ENCODE peak calls at places on chromosome 20, in five cellular contexts. I, W, H, Z and S are unnamed samples.

GRCh38 chr20:48909910-48910309 is 11.6 kb upstream of the ARFGEF2 start:
- DNase-seq in I (no peak), W (no peak), H (no peak), Z (no peak), S (no peak)

GRCh38 chr20:61378694-61379093 is 126.6 kb downstream of the CDH4 start:
- DNase-seq in I (no peak), W (no peak), H (no peak), Z (no peak), S (no peak)

GRCh38 chr20:62055106-62055861 is 10.4 kb downstream of the TAF4 start:
- DNase-seq in I (no peak), W (no peak), H (peak; percentile 53), Z (peak; percentile 1), S (no peak)

GRCh38 chr20:33362898-33363297 is 38.4 kb downstream of the CDK5RAP1 start:
- DNase-seq in I (no peak), W (no peak), H (no peak), Z (no peak), S (no peak)

GRCh38 chr20:41735949-41736348 is 117.8 kb upstream of the CHD6 start:
- DNase-seq in I (no peak), W (no peak), H (no peak), Z (no peak), S (no peak)

GRCh38 chr20:37161830-37162549 is 17.1 kb upstream of the RPN2 start:
- DNase-seq in I (no peak), W (no peak), H (no peak), Z (no peak), S (no peak)

GRCh38 chr20:38153011-38153329 is 12.1 kb downstream of the TGM2 start:
- DNase-seq in I (no peak), W (no peak), H (no peak), Z (no peak), S (no peak)

GRCh38 chr20:20334489-20334888 is 33.4 kb upstream of the INSM1 start:
- DNase-seq in I (no peak), W (no peak), H (no peak), Z (no peak), S (no peak)

GRCh38 chr20:18679020-18679419 is 91.2 kb downstream of the DTD1 start:
- DNase-seq in I (no peak), W (no peak), H (no peak), Z (peak; percentile 43), S (no peak)

GRCh38 chr20:45311589-45312211 is 3.6 kb upstream of the MATN4 start:
- DNase-seq in I (peak; percentile 27), W (peak; percentile 51), H (peak; percentile 89), Z (peak; percentile 72), S (no peak)

GRCh38 chr20:8489094-8489883 is 357.2 kb downstream of the PLCB1 start:
- DNase-seq in I (no peak), W (no peak), H (no peak), Z (no peak), S (no peak)

GRCh38 chr20:4318891-4319290 is 303.5 kb upstream of the RNF24 start:
- DNase-seq in I (no peak), W (no peak), H (no peak), Z (no peak), S (no peak)

GRCh38 chr20:32528291-32528891 is 56.7 kb downstream of the NOL4L start:
- DNase-seq in I (no peak), W (no peak), H (peak; percentile 80), Z (peak; percentile 65), S (no peak)

GRCh38 chr20:22795897-22796296 is 211.5 kb upstream of the FOXA2 start:
- DNase-seq in I (no peak), W (peak; percentile 41), H (no peak), Z (peak; percentile 28), S (peak; percentile 89)

GRCh38 chr20:1334761-1335160 is 5.8 kb upstream of the SDCBP2 start:
- DNase-seq in I (no peak), W (no peak), H (peak; percentile 24), Z (no peak), S (no peak)

GRCh38 chr20:41889871-41890224 is 271.7 kb upstream of the CHD6 start:
- DNase-seq in I (no peak), W (no peak), H (no peak), Z (no peak), S (no peak)

GRCh38 chr20:9889270-9889981 is 50.5 kb upstream of the PAK5 start:
- DNase-seq in I (no peak), W (peak; percentile 6), H (no peak), Z (no peak), S (no peak)

GRCh38 chr20:36085686-36086267 is 68.8 kb upstream of the EPB41L1 start:
- DNase-seq in I (no peak), W (no peak), H (no peak), Z (peak; percentile 70), S (no peak)

GRCh38 chr20:10921491-10922010 is 247.8 kb upstream of the JAG1 start:
- DNase-seq in I (no peak), W (no peak), H (no peak), Z (no peak), S (no peak)

GRCh38 chr20:49510562-49511117 is 28.2 kb upstream of the KCNB1 start:
- DNase-seq in I (peak; percentile 53), W (peak; percentile 69), H (no peak), Z (no peak), S (peak; percentile 90)

GRCh38 chr20:54067606-54068174 is 2.7 kb downstream of the BCAS1 start:
- DNase-seq in I (peak; percentile 48), W (peak; percentile 69), H (no peak), Z (peak; percentile 94), S (no peak)

GRCh38 chr20:57791946-57792328 is 82.1 kb upstream of the PMEPA1 start:
- DNase-seq in I (no peak), W (no peak), H (peak; percentile 32), Z (no peak), S (no peak)

GRCh38 chr20:48760403-48760889 is 67.4 kb downstream of the PREX1 start:
- DNase-seq in I (no peak), W (peak; percentile 81), H (peak; percentile 91), Z (peak; percentile 34), S (no peak)

DNA sequence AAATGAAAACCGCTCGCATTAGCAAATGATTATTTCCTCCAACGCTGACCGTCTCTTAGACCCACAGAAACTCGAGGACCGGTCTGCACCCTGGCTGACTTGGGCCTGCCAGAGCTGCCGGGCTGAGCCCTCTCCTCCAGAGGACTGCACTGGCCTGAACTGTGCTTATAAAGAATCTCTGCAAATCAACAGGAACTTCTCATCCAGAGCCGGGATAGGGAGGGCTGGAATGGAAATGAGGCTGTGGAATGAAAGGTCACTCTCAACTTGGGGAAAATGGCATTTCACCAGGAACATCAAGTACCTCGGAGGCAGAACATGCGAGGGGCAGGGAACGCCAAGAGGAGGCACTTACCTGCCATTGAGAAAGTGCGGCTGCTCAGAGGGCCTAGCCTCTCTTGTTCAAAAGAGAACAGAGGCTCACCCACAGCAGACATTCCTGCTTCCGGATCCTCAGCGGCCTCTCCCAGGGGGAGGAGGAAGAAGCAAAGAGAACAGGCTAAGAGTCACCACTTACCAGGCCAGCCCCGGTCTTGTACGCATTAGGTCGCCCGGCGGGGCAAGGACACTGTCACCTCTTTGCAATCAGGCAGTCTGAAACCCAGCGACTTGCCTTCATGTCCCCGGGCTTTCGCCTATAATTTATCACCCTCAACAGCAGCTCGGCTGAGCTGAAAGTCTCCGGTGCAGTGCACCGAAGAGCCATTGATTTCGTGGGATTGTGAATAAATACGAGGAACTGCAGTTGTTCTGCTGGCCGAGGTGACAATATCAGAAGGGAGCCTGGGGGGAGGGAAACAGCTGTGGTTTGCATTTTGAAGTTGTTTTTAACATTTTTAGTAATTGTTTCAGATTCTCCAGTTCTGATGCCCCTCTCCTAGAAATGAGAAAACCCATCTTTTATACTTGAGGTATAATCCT is 37.6 kb downstream of the ZMYND8 start:
- DNase-seq in I (peak; percentile 77), W (no peak), H (peak; percentile 84), Z (peak; percentile 85), S (peak; percentile 96)
- TF ChIP-seq POLR2A in I (peak; percentile 17), W (no peak), H (no peak), Z (peak; percentile 38), S (peak; percentile 93)

GRCh38 chr20:63216849-63217471 is 1.0 kb upstream of the YTHDF1 start:
- DNase-seq in I (no peak), W (no peak), H (no peak), Z (no peak), S (no peak)

GRCh38 chr20:63215101-63216040 is 560 bp downstream of the YTHDF1 start:
- DNase-seq in I (no peak), W (peak; percentile 78), H (no peak), Z (no peak), S (no peak)

GRCh38 chr20:63217706-63218105 is 1.8 kb upstream of the YTHDF1 start:
- DNase-seq in I (no peak), W (no peak), H (no peak), Z (no peak), S (no peak)

GRCh38 chr20:63214514-63214913 is 1.4 kb downstream of the YTHDF1 start:
- DNase-seq in I (no peak), W (no peak), H (no peak), Z (no peak), S (no peak)

GRCh38 chr20:63216041-63216848 is at the start of gene YTHDF1:
- DNase-seq in I (peak; percentile 96), W (peak; percentile 99), H (peak; percentile 100), Z (peak; percentile 98), S (peak; percentile 98)
- TF ChIP-seq POLR2A in I (peak; percentile 75), W (peak; percentile 79), H (no peak), Z (no peak), S (no peak)

DNA sequence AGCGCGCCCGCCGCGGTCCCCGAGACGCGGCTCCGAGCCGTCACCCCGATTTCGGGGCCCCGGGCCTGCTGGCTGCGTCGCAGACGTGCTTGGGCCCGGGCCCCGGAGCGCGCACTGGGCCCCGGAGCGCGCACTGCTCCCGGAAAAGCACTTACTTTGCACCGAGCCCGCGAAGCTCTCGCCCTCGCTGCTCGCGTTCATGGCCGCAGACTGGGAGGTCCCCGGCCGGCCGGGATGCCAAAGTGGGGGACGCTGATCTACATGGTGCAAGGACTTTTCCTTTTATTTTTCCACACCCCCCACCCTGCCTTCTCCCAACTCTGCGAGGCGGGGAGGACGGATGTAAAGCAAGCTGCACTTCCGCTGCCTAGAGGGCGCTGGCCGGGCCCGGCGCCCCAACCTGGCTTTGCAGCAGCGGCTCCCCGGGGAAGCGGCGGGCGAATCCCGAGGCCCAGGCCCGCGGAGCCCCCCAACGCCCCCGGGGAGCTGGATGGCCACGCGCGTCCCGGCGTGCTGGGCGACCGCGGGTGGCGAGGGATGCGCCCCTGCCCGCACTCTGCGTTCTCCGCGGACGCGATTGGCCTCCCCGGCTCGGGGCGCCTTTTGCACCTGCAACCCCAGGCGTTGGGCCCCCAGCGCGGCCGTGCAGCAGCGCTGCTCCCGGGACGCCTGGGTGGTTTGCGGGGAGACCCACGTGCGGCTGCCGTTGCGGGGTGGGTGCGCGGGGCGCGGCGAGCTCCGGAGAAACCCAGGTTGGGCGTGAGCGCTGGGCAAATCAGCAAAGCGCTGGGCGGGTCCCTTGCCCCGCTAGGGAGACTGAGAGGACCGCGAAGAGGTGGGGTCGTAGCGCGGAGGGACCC is at the start of gene ZFP64:
- DNase-seq in I (peak; percentile 75), W (peak; percentile 76), H (peak; percentile 94), Z (peak; percentile 76), S (peak; percentile 81)
- TF ChIP-seq POLR2A in I (no peak), W (no peak), H (no peak), Z (peak; percentile 3), S (no peak)

GRCh38 chr20:58992911-58993310 is 11.9 kb downstream of the NELFCD start:
- DNase-seq in I (no peak), W (no peak), H (peak; percentile 38), Z (no peak), S (no peak)

GRCh38 chr20:58989196-58989595 is 8.1 kb downstream of the NELFCD start:
- DNase-seq in I (no peak), W (no peak), H (peak; percentile 25), Z (no peak), S (peak; percentile 48)

GRCh38 chr20:58988565-58988882 is 7.5 kb downstream of the NELFCD start:
- DNase-seq in I (no peak), W (no peak), H (peak; percentile 34), Z (peak; percentile 15), S (peak; percentile 19)

GRCh38 chr20:58991720-58992119 is 10.7 kb downstream of the NELFCD start:
- DNase-seq in I (no peak), W (no peak), H (no peak), Z (no peak), S (peak; percentile 18)

GRCh38 chr20:58990651-58991445 is 9.8 kb downstream of the NELFCD start:
- DNase-seq in I (no peak), W (no peak), H (peak; percentile 38), Z (no peak), S (peak; percentile 52)
- TF ChIP-seq POLR2A in I (no peak), W (no peak), H (no peak), Z (no peak), S (no peak)